ENCODE peak calls at places on chromosomes 2 and 18, in six cellular contexts. One of them, this sample, is unnamed.

GRCh38 chr2:202042444-202042843 is 8.8 kb downstream of the FZD7 start:
- DNase-seq in suprapubic skin: no peak
- DNase-seq in esophagus muscularis mucosa: no peak
- DNase-seq in transverse colon: no peak
- DNase-seq in prostate gland: no peak
- DNase-seq in HCT116: no peak
- DNase-seq in this sample: no peak

GRCh38 chr2:215982465-215982875 is 30.9 kb downstream of the MREG start:
- DNase-seq in suprapubic skin: no peak
- DNase-seq in esophagus muscularis mucosa: peak
- DNase-seq in transverse colon: no peak
- DNase-seq in prostate gland: peak
- DNase-seq in HCT116: peak
- DNase-seq in this sample: peak

GRCh38 chr2:241853651-241854341 is 4.9 kb downstream of the PDCD1 start:
- DNase-seq in suprapubic skin: peak
- DNase-seq in esophagus muscularis mucosa: no peak
- DNase-seq in transverse colon: no peak
- DNase-seq in prostate gland: no peak
- DNase-seq in HCT116: no peak
- DNase-seq in this sample: peak

GRCh38 chr18:24209558-24209957 is 70.7 kb downstream of the CABYR start:
- DNase-seq in suprapubic skin: no peak
- DNase-seq in esophagus muscularis mucosa: no peak
- DNase-seq in transverse colon: no peak
- DNase-seq in prostate gland: no peak
- DNase-seq in HCT116: peak
- DNase-seq in this sample: no peak

GRCh38 chr2:42910657-42911405 is 118.4 kb upstream of the HAAO start:
- DNase-seq in suprapubic skin: no peak
- DNase-seq in esophagus muscularis mucosa: no peak
- DNase-seq in transverse colon: no peak
- DNase-seq in prostate gland: peak
- DNase-seq in HCT116: no peak
- DNase-seq in this sample: no peak

GRCh38 chr2:232588680-232589585 is 38.4 kb downstream of the EIF4E2 start:
- DNase-seq in suprapubic skin: no peak
- DNase-seq in esophagus muscularis mucosa: no peak
- DNase-seq in transverse colon: peak
- DNase-seq in prostate gland: peak
- DNase-seq in HCT116: no peak
- DNase-seq in this sample: peak

GRCh38 chr2:153222231-153223165 is 256.1 kb downstream of the RPRM start:
- DNase-seq in suprapubic skin: no peak
- DNase-seq in esophagus muscularis mucosa: no peak
- DNase-seq in transverse colon: no peak
- DNase-seq in prostate gland: no peak
- DNase-seq in HCT116: no peak
- DNase-seq in this sample: no peak

GRCh38 chr2:205267323-205267722 is 415.0 kb upstream of the NRP2 start:
- DNase-seq in suprapubic skin: no peak
- DNase-seq in esophagus muscularis mucosa: no peak
- DNase-seq in transverse colon: no peak
- DNase-seq in prostate gland: no peak
- DNase-seq in HCT116: no peak
- DNase-seq in this sample: no peak

GRCh38 chr2:216339456-216340279 is 32.6 kb downstream of the MARCHF4 start:
- DNase-seq in suprapubic skin: no peak
- DNase-seq in esophagus muscularis mucosa: peak
- DNase-seq in transverse colon: no peak
- DNase-seq in prostate gland: peak
- DNase-seq in HCT116: no peak
- DNase-seq in this sample: no peak

GRCh38 chr2:128285329-128285931 is 33.2 kb downstream of the HS6ST1 start:
- DNase-seq in suprapubic skin: no peak
- DNase-seq in esophagus muscularis mucosa: no peak
- DNase-seq in transverse colon: no peak
- DNase-seq in prostate gland: no peak
- DNase-seq in HCT116: no peak
- DNase-seq in this sample: no peak

GRCh38 chr2:64214281-64215115 is 70.3 kb upstream of the PELI1 start:
- DNase-seq in suprapubic skin: no peak
- DNase-seq in esophagus muscularis mucosa: no peak
- DNase-seq in transverse colon: peak
- DNase-seq in prostate gland: no peak
- DNase-seq in HCT116: no peak
- DNase-seq in this sample: no peak

GRCh38 chr2:64211471-64211870 is 67.3 kb upstream of the PELI1 start:
- DNase-seq in suprapubic skin: no peak
- DNase-seq in esophagus muscularis mucosa: no peak
- DNase-seq in transverse colon: no peak
- DNase-seq in prostate gland: no peak
- DNase-seq in HCT116: no peak
- DNase-seq in this sample: no peak

GRCh38 chr2:64212346-64212745 is 68.1 kb upstream of the PELI1 start:
- DNase-seq in suprapubic skin: no peak
- DNase-seq in esophagus muscularis mucosa: no peak
- DNase-seq in transverse colon: no peak
- DNase-seq in prostate gland: no peak
- DNase-seq in HCT116: no peak
- DNase-seq in this sample: no peak

GRCh38 chr2:64213607-64214275 is 69.5 kb upstream of the PELI1 start:
- DNase-seq in suprapubic skin: no peak
- DNase-seq in esophagus muscularis mucosa: no peak
- DNase-seq in transverse colon: no peak
- DNase-seq in prostate gland: no peak
- DNase-seq in HCT116: no peak
- DNase-seq in this sample: no peak

DNA sequence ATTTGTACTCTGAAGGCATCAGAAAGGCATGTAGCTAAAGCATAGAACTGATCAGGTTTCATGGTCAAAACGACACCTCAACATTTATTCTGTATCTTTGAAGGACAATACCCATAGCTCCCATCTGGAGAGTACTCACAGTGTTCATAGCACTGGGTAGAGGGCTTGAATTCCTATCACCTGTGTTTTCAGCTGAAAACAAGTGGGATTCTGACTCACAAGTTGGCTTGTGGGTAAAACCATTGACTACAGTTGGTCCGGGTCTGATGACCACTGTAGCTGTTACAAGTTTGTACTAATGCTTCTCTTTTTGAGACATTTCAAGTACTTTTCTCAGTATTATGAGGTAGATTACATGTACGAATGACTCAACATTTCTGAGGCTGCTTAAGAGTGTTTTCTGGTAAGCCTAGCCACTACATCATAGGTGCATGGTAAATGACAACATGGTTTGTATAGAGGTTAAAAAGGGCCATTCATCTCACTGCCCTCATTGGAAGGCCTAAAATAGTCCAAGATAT is 68.6 kb upstream of the PELI1 start:
- DNase-seq in suprapubic skin: no peak
- DNase-seq in esophagus muscularis mucosa: no peak
- DNase-seq in transverse colon: no peak
- DNase-seq in prostate gland: no peak
- DNase-seq in HCT116: no peak
- DNase-seq in this sample: no peak
- TF ChIP-seq POLR2AphosphoS5 in suprapubic skin: no peak
- TF ChIP-seq POLR2AphosphoS5 in esophagus muscularis mucosa: no peak
- TF ChIP-seq POLR2AphosphoS5 in transverse colon: no peak
- TF ChIP-seq POLR2AphosphoS5 in prostate gland: no peak
- TF ChIP-seq POLR2AphosphoS5 in HCT116: no peak
- TF ChIP-seq POLR2AphosphoS5 in this sample: no peak

GRCh38 chr2:170968205-170969003 is 39.4 kb downstream of the GORASP2 start:
- DNase-seq in suprapubic skin: no peak
- DNase-seq in esophagus muscularis mucosa: no peak
- DNase-seq in transverse colon: no peak
- DNase-seq in prostate gland: no peak
- DNase-seq in HCT116: no peak
- DNase-seq in this sample: no peak
- TF ChIP-seq POLR2AphosphoS5 in suprapubic skin: no peak
- TF ChIP-seq POLR2AphosphoS5 in esophagus muscularis mucosa: no peak
- TF ChIP-seq POLR2AphosphoS5 in transverse colon: no peak
- TF ChIP-seq POLR2AphosphoS5 in prostate gland: no peak
- TF ChIP-seq POLR2AphosphoS5 in HCT116: peak
- TF ChIP-seq POLR2AphosphoS5 in this sample: no peak

DNA sequence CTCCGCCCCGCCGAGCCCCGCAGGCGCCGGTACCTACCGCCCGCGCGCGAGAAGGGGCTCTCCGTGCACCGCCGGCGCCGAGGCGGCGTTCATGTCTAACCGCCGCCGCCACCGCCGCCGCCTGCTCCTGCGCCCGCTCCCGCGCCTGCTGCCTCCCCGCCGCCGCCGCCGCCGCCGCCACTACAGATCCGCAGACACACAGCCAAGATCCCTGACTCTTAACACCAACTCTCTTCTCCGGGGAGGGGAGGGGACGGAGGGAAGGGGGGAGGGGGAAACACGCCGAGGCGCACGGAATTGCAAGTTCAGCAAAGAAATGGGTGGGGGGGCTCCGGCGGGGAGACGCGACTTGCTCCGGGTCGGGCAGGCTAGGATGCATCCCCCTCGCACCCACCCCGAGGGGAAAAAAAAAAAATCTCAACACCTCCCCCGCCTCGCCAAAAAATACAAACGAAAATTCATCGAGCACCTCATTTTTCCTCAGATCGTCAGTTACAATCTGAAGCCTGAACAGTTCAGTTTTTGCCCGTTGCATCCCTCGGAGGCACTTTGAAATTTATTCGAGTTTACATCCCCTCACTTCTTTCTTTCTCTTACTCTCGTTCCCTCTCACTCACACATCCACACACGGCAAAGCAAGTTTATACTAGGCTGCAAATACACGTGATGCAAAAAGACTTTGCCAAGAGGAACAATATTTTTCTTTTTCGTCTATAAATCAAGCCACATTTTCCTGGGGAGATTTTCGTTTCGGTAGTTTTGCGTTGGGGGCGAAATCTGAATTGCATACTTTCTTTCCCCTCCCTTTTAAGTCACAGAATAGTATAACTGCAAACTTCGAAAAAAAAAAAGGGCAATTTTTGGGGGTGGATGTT is at the start of gene TCF4:
- DNase-seq in suprapubic skin: peak
- DNase-seq in esophagus muscularis mucosa: no peak
- DNase-seq in transverse colon: peak
- DNase-seq in prostate gland: peak
- DNase-seq in HCT116: no peak
- DNase-seq in this sample: no peak
- TF ChIP-seq POLR2AphosphoS5 in suprapubic skin: no peak
- TF ChIP-seq POLR2AphosphoS5 in esophagus muscularis mucosa: no peak
- TF ChIP-seq POLR2AphosphoS5 in transverse colon: no peak
- TF ChIP-seq POLR2AphosphoS5 in prostate gland: no peak
- TF ChIP-seq POLR2AphosphoS5 in HCT116: no peak
- TF ChIP-seq POLR2AphosphoS5 in this sample: no peak

DNA sequence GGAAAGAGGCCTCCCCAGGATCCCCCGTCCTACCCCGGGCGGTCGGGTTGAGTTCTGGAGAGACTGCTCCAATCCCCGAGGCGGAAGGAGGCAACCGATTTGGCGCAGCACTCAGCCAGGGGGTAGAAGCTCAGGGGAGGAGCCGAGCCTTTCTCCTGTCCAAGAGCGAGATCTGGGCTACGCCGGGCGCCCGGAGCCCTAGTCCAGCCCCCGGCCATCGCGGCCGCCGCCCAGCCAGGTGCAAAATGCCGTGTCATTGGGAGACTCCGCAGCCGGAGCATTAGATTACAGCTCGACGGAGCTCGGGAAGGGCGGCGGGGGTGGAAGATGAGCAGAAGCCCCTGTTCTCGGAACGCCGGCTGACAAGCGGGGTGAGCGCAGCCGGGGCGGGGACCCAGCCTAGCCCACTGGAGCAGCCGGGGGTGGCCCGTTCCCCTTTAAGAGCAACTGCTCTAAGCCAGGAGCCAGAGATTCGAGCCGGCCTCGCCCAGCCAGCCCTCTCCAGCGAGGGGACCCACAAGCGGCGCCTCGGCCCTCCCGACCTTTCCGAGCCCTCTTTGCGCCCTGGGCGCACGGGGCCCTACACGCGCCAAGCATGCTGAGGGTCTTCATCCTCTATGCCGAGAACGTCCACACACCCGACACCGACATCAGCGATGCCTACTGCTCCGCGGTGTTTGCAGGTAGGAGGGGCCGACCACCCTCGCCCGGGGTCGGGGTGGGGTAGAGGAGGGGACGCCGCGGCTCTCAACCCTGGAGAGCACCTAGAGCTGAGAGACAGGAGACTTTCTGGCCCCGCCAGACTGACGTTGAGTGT is at the start of gene DYSF:
- DNase-seq in suprapubic skin: no peak
- DNase-seq in esophagus muscularis mucosa: peak
- DNase-seq in transverse colon: peak
- DNase-seq in prostate gland: no peak
- DNase-seq in HCT116: no peak
- DNase-seq in this sample: no peak
- TF ChIP-seq POLR2AphosphoS5 in suprapubic skin: no peak
- TF ChIP-seq POLR2AphosphoS5 in esophagus muscularis mucosa: no peak
- TF ChIP-seq POLR2AphosphoS5 in transverse colon: no peak
- TF ChIP-seq POLR2AphosphoS5 in prostate gland: no peak
- TF ChIP-seq POLR2AphosphoS5 in HCT116: no peak
- TF ChIP-seq POLR2AphosphoS5 in this sample: no peak

DNA sequence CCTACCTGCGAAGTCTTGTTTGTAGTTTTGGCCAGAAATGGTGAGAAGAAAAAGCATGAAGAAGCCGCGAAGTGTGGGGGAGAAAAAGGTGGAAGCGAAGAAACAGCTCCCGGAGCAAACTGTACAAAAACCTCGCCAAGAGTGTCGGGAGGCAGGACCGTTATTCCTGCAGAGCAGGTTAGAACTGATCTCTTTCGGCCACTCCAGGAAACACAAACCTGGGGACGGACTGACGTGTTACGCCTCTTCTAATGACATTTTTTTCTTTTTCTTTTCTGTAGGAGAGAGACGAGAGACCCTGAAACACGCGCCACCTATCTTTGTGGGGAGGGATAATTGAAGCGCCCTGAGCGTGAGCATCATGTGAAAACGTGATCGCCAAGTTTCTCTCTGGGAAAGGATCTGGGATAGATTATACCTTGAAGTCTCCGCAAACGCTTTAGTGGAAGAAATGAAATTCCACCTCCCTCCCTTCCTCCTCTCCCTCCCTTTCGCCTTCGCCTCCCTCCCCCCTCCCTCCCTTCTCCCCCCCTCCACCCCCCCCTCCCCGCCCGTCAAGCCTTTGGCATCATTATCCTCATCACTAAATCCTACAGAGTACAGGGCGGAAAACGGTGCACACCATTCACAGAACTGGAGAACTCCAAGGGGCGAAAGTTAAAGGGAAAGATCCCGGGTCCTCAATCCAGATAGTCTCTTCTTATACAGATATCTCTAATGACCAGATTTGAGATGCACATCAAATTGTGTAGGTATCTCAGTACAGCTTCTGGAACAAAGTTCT is at the start of gene ZEB2:
- DNase-seq in suprapubic skin: no peak
- DNase-seq in esophagus muscularis mucosa: no peak
- DNase-seq in transverse colon: peak
- DNase-seq in prostate gland: no peak
- DNase-seq in HCT116: peak
- DNase-seq in this sample: no peak
- TF ChIP-seq POLR2AphosphoS5 in suprapubic skin: no peak
- TF ChIP-seq POLR2AphosphoS5 in esophagus muscularis mucosa: peak
- TF ChIP-seq POLR2AphosphoS5 in transverse colon: peak
- TF ChIP-seq POLR2AphosphoS5 in prostate gland: peak
- TF ChIP-seq POLR2AphosphoS5 in HCT116: no peak
- TF ChIP-seq POLR2AphosphoS5 in this sample: peak